ENCODE peak calls at places on chromosomes 5 and 9, in five cellular contexts. B is WERI-Rb-1; M is epithelial cell of esophagus; P is CD4-positive, alpha-beta memory T cell; Q is NCI-H1092 treated with DMSO at 0.1 percent for 48 hours. I is an unnamed sample.

GRCh38 chr5:140694276-140694675 is 3.0 kb downstream of the HARS2 start:
- DNase-seq in B (no peak), M (no peak), P (no peak), Q (no peak), I (no peak)

GRCh38 chr5:83827111-83827541 is 106.5 kb upstream of the HAPLN1 start:
- DNase-seq in B (no peak), M (peak; percentile 19), P (no peak), Q (no peak), I (no peak)

GRCh38 chr5:83526289-83526688 is 54.7 kb downstream of the VCAN start:
- DNase-seq in B (no peak), M (no peak), P (no peak), Q (no peak), I (no peak)

GRCh38 chr5:142143878-142144277 is 35.3 kb downstream of the NDFIP1 start:
- DNase-seq in B (no peak), M (peak; percentile 55), P (peak; percentile 42), Q (peak; percentile 7), I (peak; percentile 6)

GRCh38 chr5:180206993-180207392 is 2.0 kb downstream of the RASGEF1C start:
- DNase-seq in B (no peak), M (no peak), P (no peak), Q (no peak), I (no peak)

GRCh38 chr5:59300930-59301329 is 592.6 kb downstream of the PDE4D start:
- DNase-seq in B (no peak), M (no peak), P (no peak), Q (no peak), I (no peak)

GRCh38 chr9:70405808-70406445 is 8.5 kb downstream of the KLF9 start:
- DNase-seq in B (no peak), M (no peak), P (no peak), Q (no peak), I (no peak)

GRCh38 chr9:129483467-129484324 is 137.2 kb downstream of the C9orf50 start:
- DNase-seq in B (peak; percentile 69), M (peak; percentile 91), P (no peak), Q (peak; percentile 69), I (peak; percentile 32)

GRCh38 chr9:2230362-2230761 is 215.2 kb downstream of the SMARCA2 start:
- DNase-seq in B (no peak), M (peak; percentile 54), P (no peak), Q (no peak), I (no peak)

GRCh38 chr9:74570879-74571512 is 73.9 kb downstream of the RORB start:
- DNase-seq in B (peak; percentile 39), M (peak; percentile 50), P (no peak), Q (peak; percentile 39), I (no peak)

GRCh38 chr9:113221800-113222481 is 597 bp downstream of the SLC31A1 start:
- DNase-seq in B (no peak), M (peak; percentile 12), P (no peak), Q (no peak), I (no peak)

GRCh38 chr9:19229725-19230355 is 653 bp upstream of the DENND4C start:
- DNase-seq in B (peak; percentile 73), M (peak; percentile 55), P (peak; percentile 70), Q (peak; percentile 95), I (no peak)

GRCh38 chr9:108813951-108814601 is 41.7 kb downstream of the ACTL7B start:
- DNase-seq in B (no peak), M (peak; percentile 93), P (no peak), Q (peak; percentile 22), I (no peak)

GRCh38 chr5:55691265-55692105 is 20.6 kb downstream of the SLC38A9 start:
- DNase-seq in B (no peak), M (peak; percentile 56), P (peak; percentile 44), Q (peak; percentile 28), I (peak; percentile 31)

GRCh38 chr5:122870219-122870856 is 24.9 kb downstream of the SNX24 start:
- DNase-seq in B (no peak), M (no peak), P (no peak), Q (no peak), I (no peak)